ENCODE peak calls at places on chromosomes 6 and 20, in nine cellular contexts. D is bronchial epithelial cell; P is stimulated activated CD4-positive, alpha-beta T cell treated with anti-CD3 and anti-CD28 coated beads, Interleukin-15, amount 100 ng/mL, for 1 hour; F is heart left ventricle; E is activated effector memory CD4-positive, alpha-beta T cell treated with anti-CD3 and anti-CD28 coated beads, Interleukin-2, amount 50 U/mL, for 16 hours; T is GM23338; S is DMS153; O is NCI-H510A treated with DMSO at 0.1 percent for 48 hours; V is neural crest cell. Y is an unnamed sample.

GRCh38 chr6:133132583-133132982 is 108.6 kb upstream of the EYA4 start:
- DNase-seq in D (no peak), P (no peak), F (no peak), E (no peak), T (peak; percentile 45), S (no peak), O (no peak), V (no peak), Y (no peak)

GRCh38 chr20:59400666-59401065 is 100.3 kb downstream of the EDN3 start:
- DNase-seq in D (no peak), P (no peak), F (no peak), E (no peak), T (no peak), S (no peak), O (no peak), V (no peak), Y (no peak)

GRCh38 chr6:170063851-170064617 is 226.8 kb downstream of the DLL1 start:
- DNase-seq in D (no peak), P (no peak), F (no peak), E (peak; percentile 30), T (no peak), S (no peak), O (no peak), V (no peak), Y (no peak)

GRCh38 chr6:166541366-166541765 is 45.1 kb downstream of the RAMACL start:
- DNase-seq in D (no peak), P (no peak), F (no peak), E (peak; percentile 69), T (no peak), S (no peak), O (no peak), V (no peak), Y (no peak)

GRCh38 chr20:59821201-59821600 is 112.2 kb downstream of the SYCP2 start:
- DNase-seq in D (no peak), P (no peak), F (no peak), E (no peak), T (no peak), S (no peak), O (no peak), V (no peak), Y (no peak)

GRCh38 chr20:45968801-45969711 is 2.9 kb downstream of the ZNF335 start:
- DNase-seq in D (no peak), P (no peak), F (no peak), E (no peak), T (no peak), S (no peak), O (no peak), V (no peak), Y (peak; percentile 44)

GRCh38 chr20:47475419-47476044 is 26.2 kb upstream of the NCOA3 start:
- DNase-seq in D (no peak), P (no peak), F (no peak), E (no peak), T (no peak), S (no peak), O (no peak), V (no peak), Y (no peak)

GRCh38 chr6:7242835-7243187 is 70.2 kb downstream of the SSR1 start:
- DNase-seq in D (no peak), P (no peak), F (no peak), E (peak; percentile 55), T (peak; percentile 52), S (no peak), O (no peak), V (no peak), Y (no peak)

GRCh38 chr6:4308354-4308753 is 173.0 kb upstream of the ECI2 start:
- DNase-seq in D (no peak), P (no peak), F (no peak), E (no peak), T (no peak), S (no peak), O (no peak), V (no peak), Y (no peak)

GRCh38 chr20:56353356-56353755 is 5.4 kb upstream of the FAM210B start:
- DNase-seq in D (no peak), P (no peak), F (no peak), E (no peak), T (no peak), S (no peak), O (no peak), V (no peak), Y (no peak)

GRCh38 chr20:62501801-62502495 is 26.2 kb upstream of the GATA5 start:
- DNase-seq in D (peak; percentile 81), P (peak; percentile 26), F (no peak), E (peak; percentile 89), T (no peak), S (no peak), O (no peak), V (no peak), Y (no peak)

GRCh38 chr6:72580281-72580940 is 41.5 kb upstream of the KCNQ5 start:
- DNase-seq in D (peak; percentile 82), P (no peak), F (no peak), E (no peak), T (peak; percentile 71), S (peak; percentile 82), O (peak; percentile 47), V (no peak), Y (peak; percentile 63)

GRCh38 chr6:69370763-69371162 is 426.0 kb downstream of the LMBRD1 start:
- DNase-seq in D (no peak), P (no peak), F (peak; percentile 59), E (no peak), T (no peak), S (no peak), O (no peak), V (no peak), Y (no peak)

GRCh38 chr20:21338291-21338690 is 35.2 kb downstream of the XRN2 start:
- DNase-seq in D (no peak), P (no peak), F (no peak), E (no peak), T (no peak), S (no peak), O (no peak), V (no peak), Y (no peak)

GRCh38 chr20:61285691-61286090 is 33.6 kb downstream of the CDH4 start:
- DNase-seq in D (no peak), P (no peak), F (no peak), E (no peak), T (no peak), S (no peak), O (no peak), V (no peak), Y (no peak)

GRCh38 chr6:34556031-34556471 is at the start of gene SPDEF:
- DNase-seq in D (peak; percentile 71), P (no peak), F (no peak), E (no peak), T (no peak), S (no peak), O (no peak), V (no peak), Y (no peak)

GRCh38 chr6:18185624-18186023 is 30.4 kb downstream of the KDM1B start:
- DNase-seq in D (no peak), P (no peak), F (no peak), E (no peak), T (peak; percentile 26), S (no peak), O (no peak), V (no peak), Y (no peak)

GRCh38 chr6:169454204-169454871 is 200.7 kb upstream of the THBS2 start:
- DNase-seq in D (peak; percentile 39), P (no peak), F (no peak), E (no peak), T (no peak), S (no peak), O (no peak), V (no peak), Y (peak; percentile 87)

Y was measured in AG20443.